ENCODE peak calls at places on chromosomes 2 and 18, in four cellular contexts. R is choroid plexus epithelial cell, V is uterus, H is endothelial cell. Z is an unnamed sample.

GRCh38 chr18:76824136-76824676 is 1.8 kb downstream of the ZNF236 start:
- DNase-seq in H (no peak), R (no peak), V (no peak), Z (no peak)

GRCh38 chr2:43212931-43213330 is 13.5 kb downstream of the ZFP36L2 start:
- DNase-seq in H (no peak), R (no peak), V (no peak), Z (no peak)

GRCh38 chr2:45724329-45724728 is 72.9 kb downstream of the PRKCE start:
- DNase-seq in H (no peak), V (no peak), R (no peak), Z (no peak)

GRCh38 chr2:121066526-121066925 is 218.5 kb downstream of the TFCP2L1 start:
- DNase-seq in R (peak; percentile 25), V (no peak), H (no peak), Z (no peak)

GRCh38 chr2:66547113-66547512 is 112.2 kb downstream of the MEIS1 start:
- DNase-seq in V (no peak), R (peak; percentile 78), H (no peak), Z (no peak)

GRCh38 chr2:55144922-55145820 is 86.9 kb downstream of the CLHC1 start:
- DNase-seq in V (no peak), H (no peak), R (no peak), Z (no peak)

GRCh38 chr18:54147439-54147838 is 77.0 kb downstream of the MBD2 start:
- DNase-seq in H (no peak), R (no peak), V (no peak), Z (peak; percentile 9)

GRCh38 chr2:100929142-100929541 is 72.9 kb upstream of the RPL31 start:
- DNase-seq in H (no peak), R (peak; percentile 39), V (no peak), Z (no peak)

GRCh38 chr2:100730290-100730868 is 89.6 kb upstream of the NPAS2 start:
- DNase-seq in H (peak; percentile 64), R (peak; percentile 89), V (no peak), Z (no peak)

GRCh38 chr18:56168049-56168781 is 470.2 kb downstream of the TXNL1 start:
- DNase-seq in R (peak; percentile 59), H (no peak), V (no peak), Z (no peak)

GRCh38 chr2:133247613-133248012 is 320.6 kb downstream of the NCKAP5 start:
- DNase-seq in R (no peak), H (no peak), V (no peak), Z (no peak)

GRCh38 chr2:186036862-186037449 is 298.4 kb downstream of the FSIP2 start:
- DNase-seq in H (no peak), R (no peak), V (no peak), Z (no peak)

GRCh38 chr2:221448857-221449390 is 123.2 kb downstream of the EPHA4 start:
- DNase-seq in H (no peak), R (no peak), V (no peak), Z (no peak)

GRCh38 chr2:86035883-86036789 is 69.5 kb downstream of the POLR1A start:
- DNase-seq in H (peak; percentile 42), R (peak; percentile 97), V (peak; percentile 78), Z (peak; percentile 98)

GRCh38 chr2:68750592-68751396 is 16.2 kb downstream of the ARHGAP25 start:
- DNase-seq in R (no peak), H (no peak), V (no peak), Z (no peak)

GRCh38 chr2:178542569-178542968 is 62.3 kb downstream of the PLEKHA3 start:
- DNase-seq in H (no peak), R (no peak), V (no peak), Z (no peak)

GRCh38 chr18:63339920-63340484 is 20.4 kb upstream of the BCL2 start:
- DNase-seq in R (peak; percentile 63), V (no peak), H (peak; percentile 50), Z (peak; percentile 42)

GRCh38 chr2:173193925-173194324 is 118.3 kb downstream of the MAP3K20 start:
- DNase-seq in H (no peak), R (peak; percentile 85), V (no peak), Z (no peak)

GRCh38 chr2:33215299-33215698 is 261.1 kb upstream of the RASGRP3 start:
- DNase-seq in R (peak; percentile 93), H (no peak), V (no peak), Z (peak; percentile 60)

GRCh38 chr2:38170098-38170497 is 94.1 kb upstream of the CYP1B1 start:
- DNase-seq in V (no peak), R (peak; percentile 96), H (no peak), Z (no peak)

GRCh38 chr2:86214503-86214832 is 15.2 kb downstream of the MRPL35 start:
- DNase-seq in H (no peak), V (no peak), R (no peak), Z (no peak)

GRCh38 chr2:219001577-219002394 is 8.6 kb upstream of the CRYBA2 start:
- DNase-seq in H (no peak), R (no peak), V (no peak), Z (peak; percentile 99)

GRCh38 chr2:17136895-17137294 is 381.3 kb downstream of the RAD51AP2 start:
- DNase-seq in V (no peak), R (no peak), H (no peak), Z (no peak)

GRCh38 chr2:236862526-236862925 is 223.2 kb upstream of the COPS8 start:
- DNase-seq in R (no peak), H (no peak), V (no peak), Z (no peak)

GRCh38 chr2:37553411-37554156 is 117.9 kb downstream of the CDC42EP3 start:
- DNase-seq in H (no peak), V (no peak), R (no peak), Z (no peak)

GRCh38 chr18:1018211-1018651 is 113.6 kb downstream of the ADCYAP1 start:
- DNase-seq in H (no peak), R (peak; percentile 15), V (no peak), Z (peak; percentile 46)

GRCh38 chr2:223779877-223780276 is 57.5 kb downstream of the AP1S3 start:
- DNase-seq in R (peak; percentile 65), V (no peak), H (peak; percentile 20), Z (no peak)

Z was measured in NCI-H2171.